ENCODE peak calls at places on chromosomes 11 and 22, in ten cellular contexts. Z is epithelial cell of esophagus; J is GM06990; H is fibroblast of mammary gland; C is upper lobe of right lung; B is OCI-LY7; X is adrenal gland; K is heart left ventricle; Y is left lung; F is CD8-positive, alpha-beta T cell. R is an unnamed sample.

GRCh38 chr11:9573775-9574555 is 495 bp downstream of the WEE1 start:
- DNase-seq in Z (no peak), J (no peak), H (no peak), C (peak), B (peak), X (peak), K (peak), Y (peak), F (no peak), R (no peak)

GRCh38 chr11:130436171-130436570 is 7.8 kb upstream of the ADAMTS8 start:
- DNase-seq in Z (no peak), J (no peak), H (no peak), C (no peak), B (no peak), X (no peak), K (peak), Y (no peak), F (no peak), R (no peak)

GRCh38 chr22:45324186-45324775 is 14.5 kb downstream of the FAM118A start:
- DNase-seq in Z (peak), J (no peak), H (no peak), C (no peak), B (no peak), X (no peak), K (no peak), Y (no peak), F (no peak), R (no peak)

GRCh38 chr11:111634981-111635705 is 32.9 kb downstream of the SIK2 start:
- DNase-seq in Z (peak), J (no peak), H (peak), C (no peak), B (no peak), X (no peak), K (no peak), Y (no peak), F (no peak), R (no peak)

GRCh38 chr11:104402812-104403521 is 239.0 kb upstream of the PDGFD start:
- DNase-seq in Z (no peak), J (no peak), H (no peak), C (no peak), B (no peak), X (no peak), K (no peak), Y (no peak), F (no peak), R (no peak)

GRCh38 chr11:118398797-118399564 is 2.4 kb upstream of the ATP5MG start:
- DNase-seq in Z (peak), J (no peak), H (no peak), C (no peak), B (peak), X (no peak), K (no peak), Y (no peak), F (no peak), R (no peak)

GRCh38 chr11:108973402-108974119 is 308.7 kb downstream of the DDX10 start:
- DNase-seq in Z (peak), J (no peak), H (peak), C (no peak), B (no peak), X (no peak), K (no peak), Y (no peak), F (no peak), R (no peak)

GRCh38 chr22:19629331-19629719 is 85.0 kb upstream of the SEPTIN5 start:
- DNase-seq in Z (no peak), J (no peak), H (no peak), C (peak), B (no peak), X (no peak), K (no peak), Y (no peak), F (no peak), R (no peak)

GRCh38 chr11:132082566-132082965 is 712.2 kb downstream of the NTM start:
- DNase-seq in Z (no peak), J (no peak), H (no peak), C (no peak), B (no peak), X (no peak), K (no peak), Y (no peak), F (no peak), R (no peak)

GRCh38 chr22:42365337-42365865 is 66.8 kb downstream of the NFAM1 start:
- DNase-seq in Z (no peak), J (no peak), H (no peak), C (no peak), B (no peak), X (no peak), K (no peak), Y (no peak), F (no peak), R (no peak)

GRCh38 chr11:2409026-2409553 is 8.5 kb downstream of the TSSC4 start:
- DNase-seq in Z (no peak), J (no peak), H (no peak), C (no peak), B (no peak), X (no peak), K (no peak), Y (no peak), F (no peak), R (no peak)

GRCh38 chr11:2202900-2203439 is 31.4 kb upstream of the TH start:
- DNase-seq in Z (no peak), J (no peak), H (no peak), C (peak), B (no peak), X (no peak), K (no peak), Y (peak), F (no peak), R (no peak)

GRCh38 chr22:45548991-45549736 is 46.5 kb downstream of the FBLN1 start:
- DNase-seq in Z (peak), J (no peak), H (peak), C (no peak), B (no peak), X (no peak), K (peak), Y (no peak), F (no peak), R (no peak)

GRCh38 chr11:44754876-44755552 is 28.3 kb downstream of the TSPAN18 start:
- DNase-seq in Z (no peak), J (no peak), H (no peak), C (peak), B (no peak), X (no peak), K (no peak), Y (no peak), F (no peak), R (no peak)

GRCh38 chr11:91997178-91997577 is 227.4 kb upstream of the FAT3 start:
- DNase-seq in Z (no peak), J (no peak), H (no peak), C (no peak), B (no peak), X (no peak), K (no peak), Y (no peak), F (no peak), R (no peak)

GRCh38 chr22:47124946-47125345 is 362.5 kb downstream of the TBC1D22A start:
- DNase-seq in Z (no peak), J (no peak), H (no peak), C (peak), B (no peak), X (no peak), K (no peak), Y (peak), F (no peak), R (no peak)

GRCh38 chr11:62153617-62154016 is 29.8 kb downstream of the INCENP start:
- DNase-seq in Z (no peak), J (no peak), H (no peak), C (no peak), B (no peak), X (no peak), K (peak), Y (no peak), F (no peak), R (no peak)

GRCh38 chr22:22348127-22348814 is 103.7 kb downstream of the VPREB1 start:
- DNase-seq in Z (peak), J (no peak), H (no peak), C (no peak), B (peak), X (no peak), K (no peak), Y (no peak), F (no peak), R (no peak)

GRCh38 chr11:34466802-34467488 is 28.2 kb downstream of the CAT start:
- DNase-seq in Z (no peak), J (no peak), H (peak), C (no peak), B (no peak), X (no peak), K (no peak), Y (no peak), F (no peak), R (no peak)

GRCh38 chr11:76629853-76630599 is 40.5 kb downstream of the LRRC32 start:
- DNase-seq in Z (no peak), J (no peak), H (peak), C (peak), B (no peak), X (peak), K (peak), Y (peak), F (peak), R (no peak)

GRCh38 chr22:23365524-23365923 is 185.2 kb downstream of the BCR start:
- DNase-seq in Z (no peak), J (no peak), H (no peak), C (no peak), B (no peak), X (no peak), K (no peak), Y (no peak), F (no peak), R (no peak)

GRCh38 chr11:27196040-27196897 is 155.7 kb downstream of the BBOX1 start:
- DNase-seq in Z (no peak), J (no peak), H (no peak), C (no peak), B (no peak), X (no peak), K (no peak), Y (no peak), F (no peak), R (no peak)

GRCh38 chr11:104653011-104653806 is 245.1 kb downstream of the CASP12 start:
- DNase-seq in Z (no peak), J (no peak), H (peak), C (no peak), B (no peak), X (peak), K (peak), Y (no peak), F (no peak), R (no peak)

GRCh38 chr11:118406599-118407166 is 5.3 kb downstream of the ATP5MG start:
- DNase-seq in Z (no peak), J (peak), H (peak), C (no peak), B (no peak), X (no peak), K (no peak), Y (no peak), F (no peak), R (no peak)

GRCh38 chr11:47912843-47913437 is 64.8 kb upstream of the NUP160 start:
- DNase-seq in Z (peak), J (no peak), H (peak), C (no peak), B (no peak), X (no peak), K (no peak), Y (no peak), F (no peak), R (no peak)

GRCh38 chr22:22207845-22208564 is 36.6 kb upstream of the VPREB1 start:
- DNase-seq in Z (peak), J (peak), H (peak), C (peak), B (peak), X (peak), K (peak), Y (no peak), F (peak), R (peak)

GRCh38 chr11:110979696-110980095 is 265.8 kb upstream of the POU2AF2 start:
- DNase-seq in Z (peak), J (no peak), H (peak), C (no peak), B (no peak), X (peak), K (no peak), Y (no peak), F (no peak), R (peak)

GRCh38 chr11:134004406-134005197 is 47.8 kb upstream of the IGSF9B start:
- DNase-seq in Z (no peak), J (no peak), H (no peak), C (no peak), B (no peak), X (no peak), K (no peak), Y (no peak), F (no peak), R (no peak)

GRCh38 chr11:117605331-117605730 is 191.7 kb downstream of the DSCAML1 start:
- DNase-seq in Z (no peak), J (no peak), H (no peak), C (no peak), B (no peak), X (no peak), K (no peak), Y (no peak), F (no peak), R (no peak)

GRCh38 chr22:25137577-25138525 is 61.8 kb upstream of the CRYBB3 start:
- DNase-seq in Z (peak), J (no peak), H (no peak), C (no peak), B (peak), X (no peak), K (no peak), Y (no peak), F (no peak), R (no peak)

GRCh38 chr11:33490842-33491370 is 209.7 kb downstream of the C11orf91 start:
- DNase-seq in Z (peak), J (no peak), H (no peak), C (no peak), B (peak), X (no peak), K (no peak), Y (no peak), F (no peak), R (no peak)

GRCh38 chr22:27667121-27667843 is 134.3 kb downstream of the MN1 start:
- DNase-seq in Z (no peak), J (no peak), H (no peak), C (no peak), B (no peak), X (no peak), K (peak), Y (no peak), F (no peak), R (no peak)

GRCh38 chr11:65355013-65355775 is 643 bp downstream of the TIGD3 start:
- DNase-seq in Z (no peak), J (peak), H (no peak), C (peak), B (peak), X (no peak), K (no peak), Y (peak), F (peak), R (no peak)

GRCh38 chr22:45309422-45310227 is at the start of gene FAM118A:
- DNase-seq in Z (peak), J (peak), H (peak), C (peak), B (peak), X (peak), K (peak), Y (peak), F (peak), R (peak)

GRCh38 chr11:44575288-44575672 is 9.8 kb downstream of the CD82 start:
- DNase-seq in Z (peak), J (no peak), H (peak), C (no peak), B (no peak), X (no peak), K (no peak), Y (no peak), F (no peak), R (no peak)

GRCh38 chr11:28123151-28123571 is 15.0 kb downstream of the METTL15 start:
- DNase-seq in Z (peak), J (no peak), H (peak), C (no peak), B (no peak), X (no peak), K (no peak), Y (no peak), F (no peak), R (no peak)

GRCh38 chr11:109048098-109048497 is 373.9 kb upstream of the C11orf87 start:
- DNase-seq in Z (no peak), J (no peak), H (no peak), C (no peak), B (no peak), X (no peak), K (no peak), Y (no peak), F (no peak), R (no peak)

GRCh38 chr11:43504316-43504950 is 145.7 kb downstream of the TTC17 start:
- DNase-seq in Z (peak), J (no peak), H (peak), C (no peak), B (peak), X (peak), K (no peak), Y (no peak), F (no peak), R (no peak)

DNA sequence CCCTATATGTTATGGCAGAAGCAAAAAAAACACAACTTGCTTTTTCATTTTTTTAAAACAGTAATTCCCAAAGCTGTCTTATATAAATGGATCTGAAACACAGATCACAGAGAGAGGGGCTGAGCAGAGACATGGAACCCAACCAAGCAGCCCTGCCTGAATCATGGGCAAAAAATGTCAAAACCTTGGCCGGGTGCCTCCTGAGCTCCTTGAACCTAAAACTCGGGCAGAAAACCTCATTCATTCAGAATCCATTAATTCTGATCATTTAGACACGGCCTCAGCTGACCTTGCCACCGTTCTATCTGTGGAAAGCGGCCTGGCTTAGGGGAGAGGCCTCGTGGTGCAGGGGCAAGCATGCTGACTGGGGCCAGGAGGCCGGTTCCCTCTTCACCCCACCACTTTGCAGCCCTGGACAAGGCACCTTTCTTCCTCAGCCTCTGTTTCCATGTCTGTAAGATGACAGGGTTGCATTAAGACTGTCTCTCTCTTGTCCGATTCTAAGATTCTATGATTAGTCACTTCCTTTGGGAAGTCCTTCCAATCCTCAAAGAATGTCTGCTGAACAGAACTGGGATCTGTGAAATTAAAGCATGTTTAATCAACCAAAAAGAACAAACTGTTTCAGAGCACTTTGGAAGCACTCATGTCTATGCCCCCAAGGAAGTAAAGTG is 26.0 kb downstream of the TENM4 start:
- DNase-seq in Z (peak), J (no peak), H (peak), C (no peak), B (no peak), X (peak), K (peak), Y (no peak), F (no peak), R (peak)
- H3K4me3 ChIP-seq in Z (no peak), J (no peak), H (peak), C (no peak), B (no peak), X (no peak), K (no peak), Y (no peak), F (no peak), R (no peak)

DNA sequence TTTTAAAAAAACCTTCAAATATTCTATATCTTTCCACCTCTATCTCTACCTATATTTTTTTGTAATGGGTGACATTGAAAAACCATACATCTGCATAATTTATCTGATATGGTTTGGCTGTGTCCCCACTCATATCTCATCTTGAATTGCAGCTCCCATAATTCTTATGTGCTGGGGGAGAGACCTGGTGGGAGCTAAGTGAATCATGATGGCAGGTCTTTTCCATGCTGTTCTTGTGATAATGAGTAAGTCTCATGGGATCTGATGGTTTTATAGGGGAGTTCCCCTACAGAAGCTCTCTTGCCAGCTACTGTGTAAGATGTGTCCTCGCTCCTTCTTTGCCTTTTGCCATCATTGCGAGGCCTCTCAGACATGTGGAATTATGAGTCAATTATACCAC is 551.0 kb upstream of the ANO5 start:
- DNase-seq in Z (no peak), J (no peak), H (no peak), C (no peak), B (no peak), X (no peak), K (no peak), Y (no peak), F (no peak), R (no peak)
- H3K4me3 ChIP-seq in Z (no peak), J (no peak), H (no peak), C (no peak), B (no peak), X (no peak), K (no peak), Y (no peak), F (no peak), R (no peak)

GRCh38 chr11:96567193-96567592 is 177.4 kb downstream of the JRKL start:
- DNase-seq in Z (no peak), J (no peak), H (peak), C (no peak), B (no peak), X (no peak), K (no peak), Y (no peak), F (no peak), R (no peak)
- H3K4me3 ChIP-seq in Z (no peak), J (no peak), H (peak), C (peak), B (no peak), X (no peak), K (no peak), Y (no peak), F (no peak), R (no peak)

DNA sequence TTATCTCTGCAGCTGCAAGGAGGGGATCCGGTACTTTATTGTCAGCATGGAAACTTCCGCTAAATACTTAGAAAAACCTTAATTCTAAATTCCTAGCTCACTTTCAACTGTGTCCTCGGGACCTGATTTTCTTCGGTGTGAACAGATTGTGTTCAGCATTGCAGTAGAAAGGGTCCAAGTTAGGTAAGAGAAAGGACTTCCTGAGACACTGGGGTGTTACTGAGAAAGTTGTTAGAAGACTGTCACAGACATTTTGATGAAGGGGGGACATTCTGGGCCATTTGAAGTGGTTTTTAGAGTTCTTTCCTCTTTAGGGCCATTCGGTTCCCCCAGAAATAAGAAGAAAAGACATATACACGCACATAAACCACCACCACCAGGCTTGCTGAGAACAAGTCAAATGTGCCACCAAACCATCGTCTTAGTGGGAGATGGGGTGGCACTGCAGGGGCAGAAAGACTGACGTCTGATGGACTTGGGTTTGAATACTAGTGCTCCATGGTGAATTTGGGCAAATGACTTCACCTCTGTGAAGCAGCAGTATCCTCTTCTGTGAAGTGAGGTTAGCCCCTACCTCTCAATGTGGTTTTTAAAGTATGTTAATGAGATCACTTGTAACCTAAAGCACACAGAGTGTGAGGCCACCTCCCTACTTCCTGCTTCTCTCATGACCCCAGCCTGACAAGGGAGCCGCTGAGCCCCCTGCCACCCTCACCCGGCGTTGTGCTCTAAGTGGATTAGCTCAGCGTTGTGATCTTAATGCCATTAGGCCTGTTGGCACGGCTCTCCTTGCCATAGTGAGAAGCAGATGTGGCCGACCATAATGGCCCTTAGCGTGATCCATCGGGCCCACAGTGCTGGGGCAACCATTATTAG is 14.2 kb downstream of the ZBTB16 start:
- DNase-seq in Z (no peak), J (no peak), H (no peak), C (no peak), B (no peak), X (no peak), K (no peak), Y (no peak), F (no peak), R (no peak)
- H3K4me3 ChIP-seq in Z (no peak), J (no peak), H (no peak), C (peak), B (no peak), X (no peak), K (no peak), Y (no peak), F (no peak), R (no peak)

GRCh38 chr11:60492488-60493009 is at the start of gene MS4A12:
- DNase-seq in Z (no peak), J (no peak), H (no peak), C (no peak), B (no peak), X (no peak), K (no peak), Y (no peak), F (no peak), R (no peak)
- H3K4me3 ChIP-seq in Z (no peak), J (no peak), H (no peak), C (no peak), B (no peak), X (no peak), K (no peak), Y (no peak), F (no peak), R (no peak)